ENCODE peak calls at places on chromosomes 12 and 14, in six cellular contexts. P is IMR-90; I is GOT3; C is stimulated activated CD4-positive, alpha-beta T cell treated with anti-CD3 and anti-CD28 coated beads, Interleukin-4, amount 100 ng/mL, for 24 hours; R is BJ; H is activated naive CD8-positive, alpha-beta T cell treated with anti-CD3 and anti-CD28 coated beads for 36 hours. S is an unnamed sample.

GRCh38 chr12:65881348-65881961 is 57.2 kb downstream of the HMGA2 start:
- DNase-seq in I (no peak), R (no peak), C (no peak), P (peak), H (no peak), S (peak)

GRCh38 chr12:6618483-6618882 is 11.3 kb upstream of the CHD4 start:
- DNase-seq in I (no peak), C (no peak), P (no peak), H (no peak), R (no peak), S (no peak)

GRCh38 chr12:90543841-90544240 is 411.1 kb downstream of the CCER1 start:
- DNase-seq in C (no peak), H (no peak), I (no peak), R (no peak), P (peak), S (peak)

GRCh38 chr12:58681730-58682129 is 238.6 kb downstream of the LRIG3 start:
- DNase-seq in P (no peak), C (no peak), I (no peak), R (no peak), H (no peak), S (no peak)

GRCh38 chr12:51395283-51396230 is 4.4 kb upstream of the GALNT6 start:
- DNase-seq in H (peak), C (peak), P (no peak), R (no peak), I (no peak), S (no peak)

GRCh38 chr12:130838284-130838950 is 633 bp downstream of the STX2 start:
- DNase-seq in H (peak), I (no peak), R (no peak), C (peak), P (no peak), S (peak)

GRCh38 chr12:55746147-55746912 is 3.4 kb downstream of the GDF11 start:
- DNase-seq in R (no peak), C (no peak), P (no peak), I (no peak), H (no peak), S (no peak)

GRCh38 chr12:21169878-21170472 is 39.0 kb downstream of the SLCO1B1 start:
- DNase-seq in I (peak), C (peak), R (no peak), H (peak), P (peak), S (peak)

GRCh38 chr12:24911284-24911791 is 37.6 kb downstream of the BCAT1 start:
- DNase-seq in P (peak), R (peak), I (no peak), H (no peak), C (no peak), S (peak)

GRCh38 chr12:47820631-47821345 is 1.1 kb upstream of the HDAC7 start:
- DNase-seq in H (no peak), R (peak), I (peak), C (no peak), P (peak), S (peak)

GRCh38 chr12:74021937-74022336 is 515.7 kb upstream of the ATXN7L3B start:
- DNase-seq in C (no peak), H (peak), I (no peak), R (no peak), P (no peak), S (peak)

GRCh38 chr14:52703225-52703624 is 3.8 kb upstream of the PSMC6 start:
- DNase-seq in H (no peak), R (peak), I (peak), C (no peak), P (peak), S (peak)

GRCh38 chr14:96949594-96949993 is 152.4 kb downstream of the VRK1 start:
- DNase-seq in R (no peak), H (no peak), I (no peak), P (no peak), C (no peak), S (no peak)

GRCh38 chr12:19783547-19784444 is 344.5 kb downstream of the AEBP2 start:
- DNase-seq in I (no peak), C (no peak), H (no peak), P (no peak), R (no peak), S (no peak)

GRCh38 chr12:125069616-125070015 is 4.4 kb downstream of the AACS start:
- DNase-seq in P (no peak), C (no peak), R (no peak), I (no peak), H (no peak), S (no peak)

GRCh38 chr14:99884834-99885648 is 91.8 kb downstream of the EML1 start:
- DNase-seq in C (peak), I (no peak), H (no peak), P (peak), R (no peak), S (peak)

GRCh38 chr12:101277443-101277842 is 2.5 kb upstream of the UTP20 start:
- DNase-seq in C (no peak), H (no peak), P (no peak), R (no peak), I (no peak), S (no peak)

GRCh38 chr14:67599698-67600561 is at the start of gene PIGH:
- DNase-seq in P (peak), R (peak), I (peak), H (peak), C (peak), S (peak)

GRCh38 chr12:72025524-72025923 is 86.9 kb downstream of the TPH2 start:
- DNase-seq in C (no peak), I (no peak), R (no peak), H (no peak), P (no peak), S (no peak)

GRCh38 chr12:57939291-57939690 is 2.1 kb upstream of the ATP23 start:
- DNase-seq in C (no peak), P (no peak), I (no peak), H (no peak), R (no peak), S (no peak)

GRCh38 chr14:52852810-52853521 is 61.6 kb upstream of the GNPNAT1 start:
- DNase-seq in I (no peak), R (no peak), P (peak), C (no peak), H (no peak), S (no peak)

GRCh38 chr12:58922849-58923248 is 2.5 kb upstream of the LRIG3 start:
- DNase-seq in P (peak), I (no peak), C (no peak), H (no peak), R (no peak), S (peak)

GRCh38 chr12:78963439-78964222 is 99.1 kb downstream of the SYT1 start:
- DNase-seq in H (no peak), I (no peak), P (peak), R (no peak), C (no peak), S (peak)

GRCh38 chr14:23568600-23569310 is 1.2 kb upstream of the AP1G2 start:
- DNase-seq in I (no peak), P (no peak), H (no peak), C (no peak), R (no peak), S (no peak)

GRCh38 chr12:27571463-27571862 is 47.5 kb downstream of the PPFIBP1 start:
- DNase-seq in P (peak), H (no peak), R (peak), C (no peak), I (no peak), S (peak)

GRCh38 chr12:123761841-123762714 is at the start of gene DNAH10:
- DNase-seq in P (no peak), I (no peak), C (peak), R (no peak), H (peak), S (no peak)

GRCh38 chr14:93207468-93208308 is 632 bp downstream of the UBR7 start:
- DNase-seq in P (peak), R (no peak), I (no peak), C (peak), H (peak), S (peak)

GRCh38 chr12:53657041-53657440 is 18.8 kb downstream of the ATP5MC2 start:
- DNase-seq in H (no peak), R (no peak), C (no peak), P (no peak), I (no peak), S (no peak)

GRCh38 chr12:53100466-53101151 is 2.7 kb upstream of the SOAT2 start:
- DNase-seq in I (no peak), P (no peak), R (no peak), C (no peak), H (no peak), S (no peak)

GRCh38 chr12:104684884-104685283 is 228.1 kb downstream of the CHST11 start:
- DNase-seq in R (no peak), C (no peak), H (no peak), P (peak), I (no peak), S (no peak)

GRCh38 chr12:90574676-90575075 is 380.3 kb downstream of the CCER1 start:
- DNase-seq in P (no peak), C (no peak), H (no peak), R (no peak), I (no peak), S (no peak)

GRCh38 chr14:76917158-76917596 is 91.0 kb downstream of the LRRC74A start:
- DNase-seq in P (peak), H (no peak), I (no peak), C (no peak), R (no peak), S (peak)

GRCh38 chr14:104967414-104968152 is 10.6 kb downstream of the AHNAK2 start:
- DNase-seq in P (no peak), C (no peak), I (no peak), H (no peak), R (no peak), S (no peak)

GRCh38 chr14:83860757-83861156 is 1669.2 kb upstream of the FLRT2 start:
- DNase-seq in R (no peak), C (no peak), I (no peak), H (no peak), P (peak), S (no peak)